ENCODE peak calls at places on chromosomes 7 and 10, in seven cellular contexts. One of them, this sample, is unnamed.

GRCh38 chr10:113534428-113534827 is 18.4 kb upstream of the HABP2 start:
- DNase-seq in Peyer's patch: no peak
- DNase-seq in osteocyte: no peak
- DNase-seq in mesothelial cell of epicardium: no peak
- DNase-seq in K562: no peak
- DNase-seq in left ventricle myocardium inferior: no peak
- DNase-seq in activated CD4-positive, alpha-beta T cell treated with anti-CD3 and anti-CD28 coated beads for 24 hours: no peak
- DNase-seq in this sample: no peak

GRCh38 chr10:46096909-46097575 is 51.0 kb upstream of the MSMB start:
- DNase-seq in K562: no peak
- DNase-seq in Peyer's patch: no peak
- DNase-seq in osteocyte: no peak
- DNase-seq in left ventricle myocardium inferior: no peak
- DNase-seq in activated CD4-positive, alpha-beta T cell treated with anti-CD3 and anti-CD28 coated beads for 24 hours: no peak
- DNase-seq in mesothelial cell of epicardium: no peak
- DNase-seq in this sample: no peak

GRCh38 chr7:31071316-31071715 is 19.2 kb downstream of the ADCYAP1R1 start:
- DNase-seq in osteocyte: no peak
- DNase-seq in K562: no peak
- DNase-seq in left ventricle myocardium inferior: peak
- DNase-seq in Peyer's patch: no peak
- DNase-seq in activated CD4-positive, alpha-beta T cell treated with anti-CD3 and anti-CD28 coated beads for 24 hours: no peak
- DNase-seq in mesothelial cell of epicardium: no peak
- DNase-seq in this sample: no peak

GRCh38 chr7:139731802-139732470 is 45.9 kb downstream of the HIPK2 start:
- DNase-seq in K562: no peak
- DNase-seq in Peyer's patch: peak
- DNase-seq in osteocyte: no peak
- DNase-seq in mesothelial cell of epicardium: no peak
- DNase-seq in activated CD4-positive, alpha-beta T cell treated with anti-CD3 and anti-CD28 coated beads for 24 hours: no peak
- DNase-seq in left ventricle myocardium inferior: peak
- DNase-seq in this sample: peak

GRCh38 chr10:15370741-15371701 is at the start of gene FAM171A1:
- DNase-seq in activated CD4-positive, alpha-beta T cell treated with anti-CD3 and anti-CD28 coated beads for 24 hours: peak
- DNase-seq in mesothelial cell of epicardium: peak
- DNase-seq in osteocyte: peak
- DNase-seq in Peyer's patch: peak
- DNase-seq in left ventricle myocardium inferior: peak
- DNase-seq in K562: peak
- DNase-seq in this sample: peak

GRCh38 chr7:140678081-140678815 is 5.5 kb downstream of the ADCK2 start:
- DNase-seq in mesothelial cell of epicardium: no peak
- DNase-seq in left ventricle myocardium inferior: no peak
- DNase-seq in osteocyte: no peak
- DNase-seq in activated CD4-positive, alpha-beta T cell treated with anti-CD3 and anti-CD28 coated beads for 24 hours: no peak
- DNase-seq in Peyer's patch: peak
- DNase-seq in K562: no peak
- DNase-seq in this sample: no peak

GRCh38 chr10:44959243-44960097 is at the start of gene RASSF4:
- DNase-seq in left ventricle myocardium inferior: peak
- DNase-seq in osteocyte: peak
- DNase-seq in K562: peak
- DNase-seq in Peyer's patch: peak
- DNase-seq in activated CD4-positive, alpha-beta T cell treated with anti-CD3 and anti-CD28 coated beads for 24 hours: peak
- DNase-seq in mesothelial cell of epicardium: peak
- DNase-seq in this sample: peak

GRCh38 chr7:43295429-43295828 is 183.0 kb downstream of the HECW1 start:
- DNase-seq in K562: no peak
- DNase-seq in left ventricle myocardium inferior: no peak
- DNase-seq in activated CD4-positive, alpha-beta T cell treated with anti-CD3 and anti-CD28 coated beads for 24 hours: no peak
- DNase-seq in mesothelial cell of epicardium: no peak
- DNase-seq in Peyer's patch: no peak
- DNase-seq in osteocyte: no peak
- DNase-seq in this sample: no peak

GRCh38 chr7:135210818-135211178 is 528 bp downstream of the WDR91 start:
- DNase-seq in left ventricle myocardium inferior: no peak
- DNase-seq in osteocyte: no peak
- DNase-seq in K562: no peak
- DNase-seq in activated CD4-positive, alpha-beta T cell treated with anti-CD3 and anti-CD28 coated beads for 24 hours: no peak
- DNase-seq in mesothelial cell of epicardium: no peak
- DNase-seq in Peyer's patch: no peak
- DNase-seq in this sample: no peak

GRCh38 chr10:88205842-88206446 is 342.5 kb downstream of the PTEN start:
- DNase-seq in K562: no peak
- DNase-seq in Peyer's patch: no peak
- DNase-seq in activated CD4-positive, alpha-beta T cell treated with anti-CD3 and anti-CD28 coated beads for 24 hours: no peak
- DNase-seq in osteocyte: no peak
- DNase-seq in left ventricle myocardium inferior: no peak
- DNase-seq in mesothelial cell of epicardium: no peak
- DNase-seq in this sample: no peak

GRCh38 chr7:10429516-10429915 is 544.2 kb upstream of the PHF14 start:
- DNase-seq in osteocyte: no peak
- DNase-seq in mesothelial cell of epicardium: no peak
- DNase-seq in left ventricle myocardium inferior: no peak
- DNase-seq in Peyer's patch: no peak
- DNase-seq in activated CD4-positive, alpha-beta T cell treated with anti-CD3 and anti-CD28 coated beads for 24 hours: no peak
- DNase-seq in K562: no peak
- DNase-seq in this sample: no peak

GRCh38 chr10:22042557-22043326 is 39.2 kb upstream of the DNAJC1 start:
- DNase-seq in activated CD4-positive, alpha-beta T cell treated with anti-CD3 and anti-CD28 coated beads for 24 hours: no peak
- DNase-seq in Peyer's patch: no peak
- DNase-seq in mesothelial cell of epicardium: no peak
- DNase-seq in osteocyte: no peak
- DNase-seq in left ventricle myocardium inferior: no peak
- DNase-seq in K562: peak
- DNase-seq in this sample: no peak

GRCh38 chr10:32256613-32257437 is 90.1 kb downstream of the EPC1 start:
- DNase-seq in activated CD4-positive, alpha-beta T cell treated with anti-CD3 and anti-CD28 coated beads for 24 hours: peak
- DNase-seq in K562: peak
- DNase-seq in left ventricle myocardium inferior: peak
- DNase-seq in mesothelial cell of epicardium: no peak
- DNase-seq in osteocyte: no peak
- DNase-seq in Peyer's patch: peak
- DNase-seq in this sample: peak

GRCh38 chr7:66758964-66759628 is 18.6 kb downstream of the RABGEF1 start:
- DNase-seq in mesothelial cell of epicardium: no peak
- DNase-seq in osteocyte: no peak
- DNase-seq in K562: no peak
- DNase-seq in activated CD4-positive, alpha-beta T cell treated with anti-CD3 and anti-CD28 coated beads for 24 hours: no peak
- DNase-seq in Peyer's patch: no peak
- DNase-seq in left ventricle myocardium inferior: no peak
- DNase-seq in this sample: no peak